ENCODE peak calls at places on chromosome 11, in five cellular contexts. One of them, this sample, is unnamed.
A peak's percentile ranks its signal among the peaks of the same experiment; 100 is the strongest.

GRCh38 chr11:60500276-60500935 is 7.8 kb downstream of the MS4A12 start:
- DNase-seq in Right ventricle myocardium inferior: no peak
- DNase-seq in activated T-cell treated with anti-CD3 and anti-CD28 coated beads for 4 hours: no peak
- DNase-seq in endothelial cell: no peak
- DNase-seq in iris pigment epithelial cell: peak; percentile 1
- DNase-seq in this sample: peak; percentile 54

GRCh38 chr11:1852885-1853284 is at the start of gene LSP1:
- DNase-seq in endothelial cell: no peak
- DNase-seq in iris pigment epithelial cell: no peak
- DNase-seq in activated T-cell treated with anti-CD3 and anti-CD28 coated beads for 4 hours: peak; percentile 63
- DNase-seq in Right ventricle myocardium inferior: peak; percentile 79
- DNase-seq in this sample: no peak

GRCh38 chr11:111735262-111736116 is 30.7 kb downstream of the PPP2R1B start:
- DNase-seq in activated T-cell treated with anti-CD3 and anti-CD28 coated beads for 4 hours: no peak
- DNase-seq in endothelial cell: no peak
- DNase-seq in iris pigment epithelial cell: peak; percentile 98
- DNase-seq in Right ventricle myocardium inferior: peak; percentile 81
- DNase-seq in this sample: no peak

GRCh38 chr11:84398017-84398626 is 1112.0 kb upstream of the CCDC90B start:
- DNase-seq in Right ventricle myocardium inferior: no peak
- DNase-seq in activated T-cell treated with anti-CD3 and anti-CD28 coated beads for 4 hours: no peak
- DNase-seq in iris pigment epithelial cell: peak; percentile 39
- DNase-seq in endothelial cell: peak; percentile 9
- DNase-seq in this sample: no peak

GRCh38 chr11:67592880-67593624 is 9.4 kb downstream of the GSTP1 start:
- DNase-seq in Right ventricle myocardium inferior: no peak
- DNase-seq in activated T-cell treated with anti-CD3 and anti-CD28 coated beads for 4 hours: no peak
- DNase-seq in iris pigment epithelial cell: no peak
- DNase-seq in endothelial cell: no peak
- DNase-seq in this sample: no peak

GRCh38 chr11:64739871-64740270 is 4.1 kb downstream of the RASGRP2 start:
- DNase-seq in endothelial cell: no peak
- DNase-seq in Right ventricle myocardium inferior: peak; percentile 53
- DNase-seq in iris pigment epithelial cell: no peak
- DNase-seq in activated T-cell treated with anti-CD3 and anti-CD28 coated beads for 4 hours: no peak
- DNase-seq in this sample: no peak

GRCh38 chr11:128900468-128900867 is 9.3 kb downstream of the KCNJ5 start:
- DNase-seq in endothelial cell: no peak
- DNase-seq in Right ventricle myocardium inferior: no peak
- DNase-seq in iris pigment epithelial cell: no peak
- DNase-seq in activated T-cell treated with anti-CD3 and anti-CD28 coated beads for 4 hours: no peak
- DNase-seq in this sample: no peak

GRCh38 chr11:1656061-1656441 is 26.5 kb downstream of the KRTAP5-5 start:
- DNase-seq in Right ventricle myocardium inferior: no peak
- DNase-seq in activated T-cell treated with anti-CD3 and anti-CD28 coated beads for 4 hours: no peak
- DNase-seq in iris pigment epithelial cell: no peak
- DNase-seq in endothelial cell: no peak
- DNase-seq in this sample: no peak

GRCh38 chr11:122711362-122711761 is 55.8 kb downstream of the UBASH3B start:
- DNase-seq in iris pigment epithelial cell: no peak
- DNase-seq in activated T-cell treated with anti-CD3 and anti-CD28 coated beads for 4 hours: no peak
- DNase-seq in Right ventricle myocardium inferior: no peak
- DNase-seq in endothelial cell: no peak
- DNase-seq in this sample: no peak

GRCh38 chr11:59878482-59878881 is at the start of gene OOSP3:
- DNase-seq in activated T-cell treated with anti-CD3 and anti-CD28 coated beads for 4 hours: no peak
- DNase-seq in iris pigment epithelial cell: no peak
- DNase-seq in endothelial cell: no peak
- DNase-seq in Right ventricle myocardium inferior: no peak
- DNase-seq in this sample: no peak

This sample was measured in iPS DF 19.7.